ENCODE peak calls at places on chromosomes 6 and 20, in six cellular contexts. I, C, M, B, F and K are unnamed samples.

GRCh38 chr20:53510266-53510665 is 83.4 kb downstream of the ZNF217 start:
- DNase-seq in I (no peak), M (no peak), C (no peak), B (no peak), F (no peak), K (no peak)

GRCh38 chr20:12925214-12925755 is 83.5 kb upstream of the SPTLC3 start:
- DNase-seq in C (peak; percentile 24), M (peak; percentile 92), I (peak; percentile 35), F (peak; percentile 89), B (no peak), K (no peak)

GRCh38 chr20:54146672-54147071 is 27.1 kb downstream of the CYP24A1 start:
- DNase-seq in M (no peak), I (no peak), F (no peak), B (no peak), C (no peak), K (no peak)

GRCh38 chr6:127971945-127972391 is 71.1 kb upstream of the THEMIS start:
- DNase-seq in F (peak; percentile 16), M (peak; percentile 63), B (peak; percentile 35), I (no peak), C (no peak), K (peak; percentile 16)

GRCh38 chr20:49394264-49394663 is 88.2 kb downstream of the KCNB1 start:
- DNase-seq in I (no peak), M (peak; percentile 71), F (peak; percentile 72), C (peak; percentile 32), B (no peak), K (no peak)

GRCh38 chr6:84455630-84456029 is 228.2 kb upstream of the CEP162 start:
- DNase-seq in B (no peak), C (no peak), F (no peak), I (no peak), M (peak; percentile 20), K (no peak)

GRCh38 chr6:34556493-34556892 is 364 bp upstream of the SPDEF start:
- DNase-seq in I (no peak), M (no peak), B (no peak), F (no peak), C (no peak), K (no peak)

GRCh38 chr20:18983796-18984195 is 170.2 kb downstream of the SCP2D1 start:
- DNase-seq in B (no peak), I (no peak), M (no peak), F (no peak), C (no peak), K (no peak)

GRCh38 chr20:7217606-7218005 is 450.1 kb downstream of the BMP2 start:
- DNase-seq in M (no peak), B (no peak), I (no peak), F (no peak), C (no peak), K (no peak)

GRCh38 chr6:34924831-34925613 is 36.0 kb downstream of the ANKS1A start:
- DNase-seq in F (no peak), B (no peak), I (no peak), M (no peak), C (no peak), K (no peak)

GRCh38 chr20:50589548-50590347 is 79.6 kb downstream of the PTPN1 start:
- DNase-seq in I (no peak), B (no peak), M (no peak), F (no peak), C (no peak), K (no peak)

GRCh38 chr20:63497946-63498935 is 642 bp downstream of the EEF1A2 start:
- DNase-seq in I (peak; percentile 61), F (peak; percentile 60), C (no peak), M (peak; percentile 79), B (no peak), K (no peak)

GRCh38 chr6:169950558-169950957 is 199.1 kb downstream of the ERMARD start:
- DNase-seq in B (no peak), M (peak; percentile 27), F (no peak), C (no peak), I (peak; percentile 49), K (no peak)

GRCh38 chr20:61879303-61879620 is 186.4 kb downstream of the TAF4 start:
- DNase-seq in I (no peak), F (no peak), C (no peak), B (no peak), M (no peak), K (no peak)

GRCh38 chr6:35146453-35146852 is 5.3 kb upstream of the TCP11 start:
- DNase-seq in M (peak; percentile 70), I (peak; percentile 73), C (peak; percentile 33), F (peak; percentile 69), B (no peak), K (no peak)

GRCh38 chr6:94683409-94683808 is 893.9 kb upstream of the MANEA start:
- DNase-seq in M (no peak), B (no peak), I (no peak), C (no peak), F (no peak), K (no peak)

GRCh38 chr20:61639200-61639599 is 387.1 kb downstream of the CDH4 start:
- DNase-seq in C (no peak), I (no peak), F (no peak), M (peak; percentile 48), B (no peak), K (no peak)

GRCh38 chr6:7034055-7034454 is 73.7 kb upstream of the RREB1 start:
- DNase-seq in F (no peak), B (no peak), I (no peak), M (no peak), C (no peak), K (no peak)

GRCh38 chr20:58713801-58714339 is 21.3 kb downstream of the NPEPL1 start:
- DNase-seq in B (no peak), F (no peak), I (peak; percentile 18), M (no peak), C (no peak), K (no peak)

GRCh38 chr6:73699656-73700055 is 3.7 kb downstream of the CD109 start:
- DNase-seq in B (no peak), F (no peak), C (no peak), M (no peak), I (no peak), K (no peak)

GRCh38 chr6:111745636-111746035 is 127.6 kb downstream of the FYN start:
- DNase-seq in F (no peak), I (no peak), B (no peak), C (no peak), M (no peak), K (no peak)

GRCh38 chr20:23228912-23229311 is 121.7 kb upstream of the NXT1 start:
- DNase-seq in F (peak; percentile 61), B (no peak), I (no peak), C (peak; percentile 28), M (peak; percentile 92), K (no peak)

GRCh38 chr6:13268914-13269532 is 59.3 kb downstream of the TBC1D7 start:
- DNase-seq in F (peak; percentile 71), M (peak; percentile 70), C (no peak), B (no peak), I (no peak), K (no peak)

GRCh38 chr20:34581341-34582189 is 23.0 kb downstream of the MAP1LC3A start:
- DNase-seq in M (peak; percentile 83), B (no peak), F (peak; percentile 68), I (no peak), C (no peak), K (no peak)